ENCODE peak calls at places on chromosomes 16 and 17, in four cellular contexts. L is occipital lobe, Z is NCI-H1930, G is Panc1. S is an unnamed sample.

GRCh38 chr17:66843606-66844005 is 8.7 kb downstream of the CACNG5 start:
- DNase-seq in L (no peak), Z (no peak), G (no peak), S (no peak)

GRCh38 chr17:38798614-38799500 is 499 bp downstream of the PIP4K2B start:
- DNase-seq in L (peak; percentile 31), G (no peak), Z (no peak), S (no peak)

GRCh38 chr17:53655591-53655990 is 167.1 kb upstream of the KIF2B start:
- DNase-seq in L (no peak), G (no peak), Z (no peak), S (no peak)

GRCh38 chr16:56862776-56863175 is 2.2 kb upstream of the SLC12A3 start:
- DNase-seq in G (no peak), L (no peak), Z (no peak), S (no peak)

GRCh38 chr16:4347010-4347409 is 4.1 kb downstream of the PAM16 start:
- DNase-seq in Z (no peak), G (no peak), L (no peak), S (no peak)

GRCh38 chr16:80200079-80200478 is 340.7 kb upstream of the DYNLRB2 start:
- DNase-seq in G (no peak), L (no peak), Z (no peak), S (no peak)

GRCh38 chr16:7521834-7522233 is 189.2 kb downstream of the RBFOX1 start:
- DNase-seq in L (no peak), Z (no peak), G (no peak), S (no peak)

GRCh38 chr17:16027708-16028584 is 28.3 kb downstream of the TTC19 start:
- DNase-seq in G (peak; percentile 78), L (no peak), Z (no peak), S (no peak)

GRCh38 chr17:49216482-49216881 is 6.0 kb downstream of the ABI3 start:
- DNase-seq in G (no peak), L (no peak), Z (no peak), S (no peak)

S was measured in nucleus accumbens.